ENCODE peak calls at places on chromosome 19, in five cellular contexts. N is adipocyte, G is endodermal cell, C is H9, T is neural progenitor cell. O is an unnamed sample.

GRCh38 chr19:5150331-5150901 is 181.5 kb downstream of the KDM4B start:
- DNase-seq in N (no peak), G (no peak), C (peak), T (no peak), O (no peak)

GRCh38 chr19:42203700-42204099 is 13.8 kb downstream of the DEDD2 start:
- DNase-seq in N (no peak), G (no peak), C (no peak), T (no peak), O (no peak)

GRCh38 chr19:51441410-51442390 is 16.6 kb downstream of the SIGLEC8 start:
- DNase-seq in N (no peak), G (no peak), C (no peak), T (no peak), O (no peak)

GRCh38 chr19:18742324-18742723 is 48.8 kb downstream of the COMP start:
- DNase-seq in N (no peak), G (no peak), C (no peak), T (peak), O (no peak)

GRCh38 chr19:47694466-47695273 is 18.6 kb upstream of the EHD2 start:
- DNase-seq in N (no peak), G (no peak), C (no peak), T (no peak), O (no peak)

GRCh38 chr19:8578642-8579265 is 1.5 kb upstream of the MYO1F start:
- DNase-seq in N (peak), G (peak), C (peak), T (peak), O (peak)

GRCh38 chr19:1252221-1252817 is 3.9 kb downstream of the MIDN start:
- DNase-seq in N (peak), G (no peak), C (no peak), T (no peak), O (no peak)

GRCh38 chr19:15154002-15154612 is 46.7 kb downstream of the NOTCH3 start:
- DNase-seq in N (peak), G (peak), C (peak), T (peak), O (no peak)

GRCh38 chr19:12946092-12946845 is 607 bp downstream of the RAD23A start:
- DNase-seq in N (peak), G (peak), C (peak), T (peak), O (peak)

GRCh38 chr19:6047741-6048231 is 62.5 kb downstream of the RFX2 start:
- DNase-seq in N (peak), G (peak), C (peak), T (peak), O (peak)

GRCh38 chr19:5042556-5042955 is 73.6 kb downstream of the KDM4B start:
- DNase-seq in N (no peak), G (peak), C (no peak), T (peak), O (no peak)

GRCh38 chr19:32129141-32129540 is 216.3 kb upstream of the ZNF507 start:
- DNase-seq in N (no peak), G (no peak), C (no peak), T (no peak), O (no peak)

GRCh38 chr19:374183-374885 is 29.7 kb upstream of the MIER2 start:
- DNase-seq in N (no peak), G (peak), C (no peak), T (no peak), O (no peak)

GRCh38 chr19:34732548-34733255 is 1.3 kb upstream of the ZNF181 start:
- DNase-seq in N (no peak), G (peak), C (no peak), T (peak), O (no peak)

GRCh38 chr19:47447470-47448359 is 24.0 kb downstream of the SLC8A2 start:
- DNase-seq in N (peak), G (peak), C (peak), T (peak), O (peak)

GRCh38 chr19:6069268-6069771 is 41.0 kb downstream of the RFX2 start:
- DNase-seq in N (no peak), G (no peak), C (no peak), T (no peak), O (no peak)

GRCh38 chr19:5154129-5154798 is 185.4 kb downstream of the KDM4B start:
- DNase-seq in N (peak), G (peak), C (peak), T (peak), O (no peak)

GRCh38 chr19:28334419-28334818 is 878.5 kb downstream of the UQCRFS1 start:
- DNase-seq in N (no peak), G (no peak), C (no peak), T (no peak), O (no peak)

GRCh38 chr19:49327878-49328544 is 3.0 kb upstream of the SLC6A16 start:
- DNase-seq in N (peak), G (peak), C (peak), T (peak), O (no peak)

GRCh38 chr19:13861392-13861713 is 15.6 kb upstream of the NANOS3 start:
- DNase-seq in N (no peak), G (no peak), C (no peak), T (no peak), O (no peak)

GRCh38 chr19:3443840-3444694 is 36.3 kb downstream of the SMIM24 start:
- DNase-seq in N (no peak), G (peak), C (peak), T (peak), O (peak)

GRCh38 chr19:51127032-51127431 is 2.3 kb downstream of the SIGLEC9 start:
- DNase-seq in N (no peak), G (no peak), C (no peak), T (no peak), O (no peak)

GRCh38 chr19:29760752-29761502 is 45.9 kb upstream of the C19orf12 start:
- DNase-seq in N (no peak), G (no peak), C (no peak), T (no peak), O (no peak)

GRCh38 chr19:41697198-41697855 is 9.3 kb upstream of the CEACAM7 start:
- DNase-seq in N (no peak), G (peak), C (peak), T (no peak), O (no peak)

GRCh38 chr19:6226444-6227155 is 53.2 kb downstream of the MLLT1 start:
- DNase-seq in N (no peak), G (no peak), C (no peak), T (no peak), O (no peak)

GRCh38 chr19:14835011-14835410 is at the start of the genes OR7A5 and OR7C1:
- DNase-seq in N (no peak), G (no peak), C (no peak), T (no peak), O (no peak)

GRCh38 chr19:55147408-55148251 is 1.4 kb downstream of the TNNT1 start:
- DNase-seq in N (no peak), G (peak), C (peak), T (peak), O (no peak)

GRCh38 chr19:44176590-44176989 is 11.7 kb downstream of the ZNF226 start:
- DNase-seq in N (no peak), G (no peak), C (no peak), T (no peak), O (no peak)

GRCh38 chr19:16861875-16862274 is 26.9 kb upstream of the F2RL3 start:
- DNase-seq in N (no peak), G (no peak), C (no peak), T (no peak), O (no peak)

GRCh38 chr19:35033067-35034004 is 3.1 kb downstream of the SCN1B start:
- DNase-seq in N (no peak), G (no peak), C (no peak), T (no peak), O (no peak)

GRCh38 chr19:5951338-5951861 is 26.5 kb downstream of the RANBP3 start:
- DNase-seq in N (no peak), G (peak), C (peak), T (peak), O (no peak)

GRCh38 chr19:35471946-35472345 is 18.3 kb downstream of the KRTDAP start:
- DNase-seq in N (no peak), G (peak), C (no peak), T (no peak), O (no peak)

GRCh38 chr19:17113127-17113785 is 37.7 kb downstream of the MYO9B start:
- DNase-seq in N (no peak), G (no peak), C (no peak), T (no peak), O (no peak)

GRCh38 chr19:8366961-8367326 is 3.0 kb downstream of the ANGPTL4 start:
- DNase-seq in N (peak), G (peak), C (no peak), T (no peak), O (no peak)

GRCh38 chr19:30722236-30722635 is 350.1 kb downstream of the ZNF536 start:
- DNase-seq in N (no peak), G (no peak), C (no peak), T (no peak), O (no peak)

GRCh38 chr19:45782820-45783785 is 813 bp upstream of the DMPK start:
- DNase-seq in N (peak), G (peak), C (peak), T (no peak), O (no peak)

GRCh38 chr19:45785781-45786532 is 3.7 kb upstream of the DMPK start:
- DNase-seq in N (no peak), G (no peak), C (no peak), T (no peak), O (no peak)

GRCh38 chr19:45786533-45786894 is 4.2 kb upstream of the DMPK start:
- DNase-seq in N (no peak), G (no peak), C (no peak), T (peak), O (no peak)

GRCh38 chr19:45784096-45784495 is 1.8 kb upstream of the DMPK start:
- DNase-seq in N (no peak), G (peak), C (peak), T (no peak), O (no peak)

DNA sequence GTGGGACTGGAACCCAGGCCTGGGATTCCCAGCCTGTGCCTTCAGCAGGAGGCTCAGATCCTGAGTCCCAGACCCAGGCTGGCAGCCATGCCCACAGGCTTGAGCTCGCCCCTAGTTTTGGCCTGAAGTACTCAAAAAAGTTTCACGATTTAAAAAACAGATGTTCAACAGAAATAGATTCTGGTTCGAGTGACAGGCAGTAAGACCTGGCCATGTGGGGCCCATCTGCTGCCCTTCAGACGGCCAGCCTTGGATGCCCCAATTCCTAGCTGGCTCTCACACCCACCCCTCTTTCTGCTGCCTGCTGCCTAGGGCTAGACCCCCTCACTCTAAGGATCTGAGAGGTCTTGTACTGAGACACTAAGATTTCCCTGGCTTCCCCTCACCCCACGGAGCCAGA is 2.8 kb upstream of the DMPK start:
- DNase-seq in N (no peak), G (no peak), C (no peak), T (no peak), O (no peak)
- H3K9ac ChIP-seq in N (peak), G (no peak), C (no peak), T (no peak), O (no peak)

GRCh38 chr19:33293255-33294057 is 8.9 kb downstream of the CEBPA start:
- DNase-seq in N (peak), G (no peak), C (no peak), T (no peak), O (no peak)
- H3K9ac ChIP-seq in N (peak), G (no peak), C (no peak), T (no peak), O (no peak)

DNA sequence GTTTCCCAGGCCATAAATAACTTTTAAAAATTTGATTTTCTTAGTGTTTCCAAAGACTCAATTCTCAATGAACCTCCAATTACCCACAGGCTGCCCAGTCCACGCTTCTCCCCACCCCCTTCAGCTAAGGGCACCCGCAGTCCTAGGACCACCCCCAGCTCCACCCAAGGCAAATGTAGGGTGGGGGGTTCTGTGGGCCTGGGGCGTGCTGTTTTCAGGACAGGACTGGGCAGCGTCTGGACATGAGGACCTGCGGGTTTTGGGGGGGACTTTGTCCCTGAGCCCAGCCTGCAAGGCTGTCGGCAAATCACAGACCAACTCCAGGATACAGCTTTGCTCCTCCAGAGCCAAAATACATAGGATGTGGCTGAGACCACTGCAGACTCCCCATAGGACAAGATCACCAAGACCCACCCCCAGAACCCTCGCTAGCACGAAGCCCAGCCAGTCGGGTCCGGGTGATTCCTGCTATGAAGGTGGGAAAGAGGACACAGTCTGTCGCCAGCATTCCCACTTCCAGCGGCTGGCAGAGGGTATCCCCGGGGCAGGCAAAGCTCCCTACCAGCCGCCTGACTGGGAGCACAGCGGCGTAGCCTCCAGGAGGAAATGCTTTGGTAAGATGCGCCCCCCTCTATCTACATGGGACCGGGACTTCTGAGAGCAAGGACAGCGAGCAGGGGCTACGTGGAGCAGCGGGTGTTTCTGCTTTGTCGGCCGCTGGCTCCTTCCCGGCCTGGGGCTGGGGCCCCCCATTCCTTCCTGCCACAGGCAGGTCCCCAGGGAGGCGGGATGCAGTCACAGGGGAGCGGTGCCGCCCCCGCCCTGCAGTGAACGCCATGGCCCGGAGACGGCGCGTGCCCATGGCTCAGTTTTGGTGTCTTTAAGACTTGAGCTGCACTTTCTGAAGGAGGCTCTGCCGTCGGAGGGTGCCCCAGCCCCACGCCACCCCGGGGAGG is 1.6 kb upstream of the TIMM13 start:
- DNase-seq in N (no peak), G (peak), C (peak), T (no peak), O (no peak)
- H3K9ac ChIP-seq in N (peak), G (peak), C (no peak), T (no peak), O (peak)

GRCh38 chr19:11198175-11198534 is 810 bp upstream of the KANK2 start:
- DNase-seq in N (no peak), G (no peak), C (no peak), T (no peak), O (no peak)

GRCh38 chr19:11197291-11198174 is at the start of gene KANK2:
- DNase-seq in N (peak), G (peak), C (peak), T (peak), O (peak)

GRCh38 chr19:11195169-11195568 is 2.2 kb downstream of the KANK2 start:
- DNase-seq in N (peak), G (no peak), C (no peak), T (no peak), O (no peak)

GRCh38 chr19:11195681-11196080 is 1.7 kb downstream of the KANK2 start:
- DNase-seq in N (no peak), G (no peak), C (no peak), T (no peak), O (no peak)

GRCh38 chr19:11196406-11197287 is 698 bp downstream of the KANK2 start:
- DNase-seq in N (peak), G (peak), C (no peak), T (peak), O (no peak)
- H3K9ac ChIP-seq in N (peak), G (peak), C (peak), T (no peak), O (peak)

O was measured in NT2/D1.